ENCODE peak calls at places on chromosomes 11 and 22, in seven cellular contexts. A, Z, R, D, K, F and E are unnamed samples.

GRCh38 chr11:126992804-126993111 is 7.8 kb downstream of the KIRREL3 start:
- DNase-seq in Z (peak; percentile 95), R (no peak), D (peak; percentile 98), K (no peak), F (peak; percentile 17), A (peak; percentile 92), E (peak; percentile 50)

GRCh38 chr22:47356433-47357011 is 594.1 kb downstream of the TBC1D22A start:
- DNase-seq in A (no peak), K (no peak), D (no peak), R (no peak), F (no peak), Z (no peak), E (no peak)

GRCh38 chr11:44927174-44927661 is 23.5 kb downstream of the TP53I11 start:
- DNase-seq in D (peak; percentile 65), R (peak; percentile 42), Z (peak; percentile 66), K (peak; percentile 96), A (peak; percentile 83), F (peak; percentile 79), E (peak; percentile 32)

GRCh38 chr11:108224908-108225786 is 2.3 kb downstream of the ATM start:
- DNase-seq in R (no peak), D (no peak), K (no peak), F (no peak), A (peak; percentile 28), Z (no peak), E (no peak)

GRCh38 chr11:129973809-129974208 is 28.8 kb downstream of the PRDM10 start:
- DNase-seq in K (peak; percentile 92), Z (no peak), F (no peak), R (no peak), D (peak; percentile 30), A (no peak), E (no peak)

GRCh38 chr11:40166892-40167291 is 1292.6 kb downstream of the LRRC4C start:
- DNase-seq in R (no peak), Z (no peak), D (peak; percentile 50), A (peak; percentile 0), F (peak; percentile 18), K (no peak), E (no peak)

GRCh38 chr11:122721201-122721963 is 65.9 kb downstream of the UBASH3B start:
- DNase-seq in Z (peak; percentile 65), F (no peak), R (no peak), K (no peak), A (peak; percentile 42), D (peak; percentile 80), E (no peak)

GRCh38 chr11:6260207-6260726 is 629 bp downstream of the CCKBR start:
- DNase-seq in F (no peak), D (no peak), R (no peak), K (peak; percentile 43), A (no peak), Z (no peak), E (no peak)

GRCh38 chr11:12698049-12698448 is 23.8 kb downstream of the TEAD1 start:
- DNase-seq in A (no peak), F (no peak), K (peak; percentile 67), Z (no peak), D (no peak), R (no peak), E (no peak)

GRCh38 chr11:131663403-131664200 is 293.2 kb downstream of the NTM start:
- DNase-seq in K (peak; percentile 40), A (no peak), R (no peak), Z (no peak), D (no peak), F (no peak), E (no peak)

GRCh38 chr11:75103380-75104026 is 6.8 kb upstream of the OR2AT4 start:
- DNase-seq in R (no peak), Z (peak; percentile 86), F (peak; percentile 73), D (peak; percentile 77), K (no peak), A (peak; percentile 83), E (peak; percentile 34)

GRCh38 chr11:126564588-126564987 is 209.1 kb downstream of the ST3GAL4 start:
- DNase-seq in K (peak; percentile 88), Z (no peak), D (no peak), A (no peak), R (no peak), F (no peak), E (no peak)

GRCh38 chr11:82546556-82547162 is 187.0 kb downstream of the FAM181B start:
- DNase-seq in R (no peak), D (no peak), A (no peak), F (no peak), K (no peak), Z (no peak), E (no peak)

GRCh38 chr11:118877487-118878173 is 6.1 kb upstream of the CXCR5 start:
- DNase-seq in K (no peak), R (no peak), A (no peak), F (no peak), D (no peak), Z (no peak), E (no peak)
- H3K4me3 ChIP-seq in K (no peak overlapping the region), R (no peak overlapping the region), A (no peak overlapping the region), F (no peak overlapping the region), D (no peak overlapping the region), Z (no peak overlapping the region), E (no peak overlapping the region)

DNA sequence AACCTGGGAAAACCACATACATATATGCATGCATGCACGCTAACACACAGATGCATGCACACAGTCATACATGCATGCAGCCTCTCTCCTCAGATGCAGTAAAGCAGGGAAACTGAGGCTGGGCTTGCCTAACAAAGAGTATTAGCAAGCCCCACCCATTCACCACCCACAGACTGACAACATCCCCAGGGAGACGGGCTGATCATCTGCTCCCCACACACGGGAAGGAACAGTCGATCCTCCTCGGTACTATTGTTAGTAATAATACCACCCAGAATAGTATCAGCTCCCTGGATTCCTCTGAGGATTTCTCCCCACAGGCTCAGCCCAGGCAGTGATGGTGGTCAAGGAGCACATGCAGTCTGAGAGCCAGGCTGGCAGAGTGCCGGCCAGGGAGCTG is 41.2 kb downstream of the SLC22A12 start:
- DNase-seq in Z (no peak), A (no peak), F (no peak), R (no peak), K (no peak), D (no peak), E (no peak)
- H3K9ac ChIP-seq in Z (no peak overlapping the region), A (no peak overlapping the region), F (no peak overlapping the region), R (no peak overlapping the region), K (no peak overlapping the region), D (no peak overlapping the region), E (no peak overlapping the region)

GRCh38 chr22:29979645-29980303 is 96.8 kb downstream of the MTMR3 start:
- DNase-seq in D (peak; percentile 47), Z (no peak), R (no peak), F (no peak), K (no peak), A (peak; percentile 57), E (no peak)
- H3K36me3 ChIP-seq in D (peaks cover 1% of the 10 kb centered on the region), Z (peaks cover 8% of the 10 kb centered on the region), R (no peaks in the 10 kb centered on the region), F (no peaks in the 10 kb centered on the region), K (peaks cover 6% of the 10 kb centered on the region), A (no peaks in the 10 kb centered on the region), E (no peaks in the 10 kb centered on the region)

DNA sequence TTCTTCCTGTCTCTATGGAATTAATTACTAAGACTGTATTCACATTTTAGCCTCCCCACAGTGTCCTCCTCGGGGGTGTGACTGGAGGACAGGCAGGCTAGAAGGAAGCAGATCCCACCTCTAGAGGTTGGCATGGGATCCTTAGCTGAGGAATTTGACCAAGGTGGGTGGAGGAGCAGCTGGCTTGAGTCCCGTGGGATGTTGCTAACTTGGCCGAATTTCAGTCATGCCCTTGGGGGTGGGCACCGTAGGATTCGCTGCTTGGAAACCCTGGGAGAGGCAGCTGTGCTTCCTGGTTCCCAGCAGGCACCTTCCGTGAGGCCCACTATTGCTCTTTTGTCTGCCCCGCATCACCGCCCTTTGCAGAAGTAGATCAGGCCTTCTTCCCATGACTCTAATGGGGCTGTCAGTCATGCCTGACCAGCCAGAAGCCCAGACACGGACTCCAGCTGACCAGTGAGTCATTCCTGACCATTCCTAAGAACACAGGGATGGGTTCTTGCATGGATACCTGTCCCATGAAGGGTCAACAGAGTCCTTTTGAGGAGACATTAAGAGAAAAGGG is 292.3 kb upstream of the SYN3 start:
- DNase-seq in Z (no peak), D (peak; percentile 30), K (no peak), F (no peak), A (no peak), R (no peak), E (no peak)
- H3K4me3 ChIP-seq in Z (no peak overlapping the region), D (no peak overlapping the region), K (no peak overlapping the region), F (no peak overlapping the region), A (no peak overlapping the region), R (no peak overlapping the region), E (no peak overlapping the region)

DNA sequence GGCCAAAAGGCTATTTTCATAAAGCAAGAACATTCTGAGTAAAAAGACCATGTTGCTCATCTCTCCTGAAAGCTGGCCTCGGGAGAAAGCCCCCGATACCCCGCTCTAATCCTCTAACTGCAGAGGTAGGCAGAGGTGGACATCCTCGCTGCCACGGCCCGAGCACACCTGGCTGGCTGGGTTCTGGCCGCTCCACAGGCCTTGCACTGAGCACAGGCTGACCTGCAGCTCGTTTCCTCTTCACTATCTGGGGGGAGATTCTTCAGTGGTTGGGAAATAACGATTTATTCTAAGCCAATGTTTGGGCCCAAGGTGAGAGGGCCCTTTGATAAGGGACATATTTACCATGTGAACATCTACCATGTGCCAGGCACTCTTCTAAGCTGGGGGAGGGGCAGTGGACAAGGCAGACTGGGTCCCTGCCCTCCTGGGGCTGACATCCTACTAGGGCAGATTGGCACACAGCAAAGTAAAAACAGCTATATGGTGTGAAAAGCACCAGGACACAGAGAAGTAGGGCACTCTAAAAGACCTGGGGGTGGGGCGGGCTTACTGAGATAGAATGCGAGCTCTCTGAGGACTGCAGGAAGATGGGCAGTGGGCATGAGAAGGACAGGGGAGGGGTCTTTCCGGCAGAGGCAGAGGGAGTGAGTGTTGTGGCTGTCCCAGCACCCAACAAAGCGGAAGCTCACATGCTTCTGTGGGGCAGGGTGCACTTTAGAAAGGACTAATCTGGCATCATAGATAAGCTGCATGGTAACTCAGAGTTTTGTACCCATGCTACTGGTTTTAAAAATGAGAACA is 65.5 kb upstream of the ARFGAP3 start:
- DNase-seq in K (no peak), R (no peak), Z (no peak), D (no peak), F (no peak), A (no peak), E (no peak)
- H3K9ac ChIP-seq in K (no peak overlapping the region), R (peak overlapping the region; percentile 29), Z (no peak overlapping the region), D (no peak overlapping the region), F (no peak overlapping the region), A (peak overlapping the region; percentile 74), E (peak overlapping the region; percentile 1)